ENCODE peak calls at places on chromosomes 1 and 21, in five cellular contexts. X, Z, K, J and Q are unnamed samples.

GRCh38 chr21:41954654-41955499 is 1.1 kb upstream of the C2CD2 start:
- ATAC-seq in J (no peak), Z (no peak), K (no peak), X (no peak), Q (no peak)

GRCh38 chr1:154842635-154843034 is 27.4 kb downstream of the KCNN3 start:
- ATAC-seq in X (no peak), Z (no peak), K (peak; percentile 71), J (no peak), Q (no peak)

GRCh38 chr1:100506221-100506620 is 31.7 kb upstream of the GPR88 start:
- ATAC-seq in K (no peak), Z (no peak), X (no peak), J (no peak), Q (no peak)

GRCh38 chr1:196393282-196393681 is 215.0 kb downstream of the KCNT2 start:
- ATAC-seq in J (no peak), X (no peak), Z (no peak), K (no peak), Q (no peak)

GRCh38 chr1:207240325-207241095 is 81.0 kb upstream of the CD55 start:
- ATAC-seq in J (peak; percentile 28), X (peak; percentile 58), Z (peak; percentile 67), K (no peak), Q (no peak)

GRCh38 chr1:62926681-62927252 is 142.8 kb downstream of the ATG4C start:
- ATAC-seq in K (no peak), J (no peak), X (no peak), Z (no peak), Q (no peak)

GRCh38 chr1:214445201-214445600 is 106.2 kb downstream of the PTPN14 start:
- ATAC-seq in J (no peak), K (peak; percentile 5), X (no peak), Z (peak; percentile 27), Q (no peak)

GRCh38 chr1:214579183-214579582 is 23.8 kb upstream of the CENPF start:
- ATAC-seq in Z (no peak), X (no peak), J (no peak), K (peak; percentile 52), Q (no peak)

GRCh38 chr1:200535605-200536004 is 84.9 kb downstream of the KIF14 start:
- ATAC-seq in X (peak; percentile 75), K (peak; percentile 97), Z (no peak), J (peak; percentile 72), Q (no peak)

GRCh38 chr1:119806489-119806888 is 4.8 kb downstream of the REG4 start:
- ATAC-seq in Z (no peak), X (peak; percentile 49), J (no peak), K (no peak), Q (no peak)

GRCh38 chr1:231139125-231139649 is 22.7 kb upstream of the TRIM67 start:
- ATAC-seq in J (peak; percentile 28), X (no peak), Z (no peak), K (no peak), Q (peak; percentile 46)

GRCh38 chr1:43382027-43382771 is 7.4 kb downstream of the MED8 start:
- ATAC-seq in X (peak; percentile 50), Z (no peak), J (peak; percentile 37), K (no peak), Q (no peak)

GRCh38 chr1:54397090-54397591 is 9.1 kb downstream of the SSBP3 start:
- ATAC-seq in K (no peak), J (peak; percentile 58), X (no peak), Z (no peak), Q (peak; percentile 17)

GRCh38 chr1:53982034-53982761 is 35.8 kb downstream of the LDLRAD1 start:
- ATAC-seq in Z (peak; percentile 79), X (peak; percentile 90), J (peak; percentile 60), K (no peak), Q (peak; percentile 69)

GRCh38 chr1:52368383-52369172 is 2.6 kb upstream of the CC2D1B start:
- ATAC-seq in K (no peak), X (peak; percentile 62), Z (no peak), J (no peak), Q (no peak)

GRCh38 chr1:198298653-198299052 is 141.9 kb downstream of the NEK7 start:
- ATAC-seq in K (no peak), J (no peak), X (no peak), Z (no peak), Q (no peak)

GRCh38 chr1:180911640-180912161 is 996 bp upstream of the KIAA1614 start:
- ATAC-seq in K (peak; percentile 25), Z (peak; percentile 2), X (no peak), J (no peak), Q (peak; percentile 17)
- H3K4me3 ChIP-seq in K (peak overlapping the region; percentile 61), Z (peak overlapping the region; percentile 65), X (no peak overlapping the region), J (no peak overlapping the region), Q (peak overlapping the region; percentile 76)

GRCh38 chr1:241825581-241825980 is 22.4 kb upstream of the EXO1 start:
- ATAC-seq in Z (no peak), X (no peak), J (no peak), K (no peak), Q (no peak)

GRCh38 chr1:241823925-241824324 is 24.1 kb upstream of the EXO1 start:
- ATAC-seq in X (no peak), Z (no peak), J (peak; percentile 82), K (no peak), Q (no peak)

GRCh38 chr1:241822846-241823245 is 25.2 kb upstream of the EXO1 start:
- ATAC-seq in Z (no peak), K (no peak), J (no peak), X (no peak), Q (no peak)

GRCh38 chr1:241828576-241828975 is 19.4 kb upstream of the EXO1 start:
- ATAC-seq in J (peak; percentile 68), X (peak; percentile 52), Z (no peak), K (no peak), Q (no peak)

DNA sequence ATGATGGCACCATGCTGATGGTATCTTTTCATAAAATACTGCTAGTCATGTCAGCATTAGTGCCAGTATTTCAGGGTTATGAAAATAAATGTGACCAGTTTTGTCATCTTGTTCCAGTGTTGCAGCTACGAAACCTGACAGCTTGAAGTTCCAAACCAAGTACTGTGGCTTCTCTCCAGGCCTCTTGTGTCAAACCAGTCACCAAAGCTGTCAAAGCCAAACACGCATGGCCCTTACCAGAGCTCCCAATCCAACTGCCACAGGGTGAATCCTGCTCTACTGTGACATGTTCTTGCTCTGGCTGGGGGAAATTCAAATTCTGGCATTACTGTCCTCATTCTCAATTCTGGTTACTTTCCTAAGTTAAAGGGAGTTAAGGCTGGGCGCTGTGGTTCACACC is 20.7 kb upstream of the EXO1 start:
- ATAC-seq in J (no peak), K (no peak), Z (no peak), X (no peak), Q (no peak)
- TF ChIP-seq EP300 in J (no peak), K (no peak), Z (no peak), X (no peak), Q (no peak)

GRCh38 chr1:37995773-37996379 is 6.1 kb upstream of the SF3A3 start:
- ATAC-seq in K (no peak), J (no peak), Z (peak; percentile 89), X (no peak), Q (peak; percentile 74)
- TF ChIP-seq POLR2AphosphoS5 in K (no peak), J (no peak), Z (peak; percentile 95), X (no peak), Q (peak; percentile 94)

GRCh38 chr1:156104065-156104810 is 10.3 kb upstream of the LMNA start:
- ATAC-seq in J (no peak), K (peak; percentile 44), Z (peak; percentile 81), X (peak; percentile 49), Q (peak; percentile 52)

GRCh38 chr1:156104861-156105546 is 9.5 kb upstream of the LMNA start:
- ATAC-seq in J (peak; percentile 32), K (no peak), X (peak; percentile 40), Z (peak; percentile 54), Q (no peak)

GRCh38 chr1:156103521-156103947 is 11.0 kb upstream of the LMNA start:
- ATAC-seq in K (no peak), J (no peak), X (no peak), Z (peak; percentile 9), Q (peak; percentile 1)

GRCh38 chr1:156101880-156102279 is 12.6 kb upstream of the LMNA start:
- ATAC-seq in K (no peak), J (no peak), X (no peak), Z (no peak), Q (no peak)

GRCh38 chr1:156102634-156103511 is 11.6 kb upstream of the LMNA start:
- ATAC-seq in X (peak; percentile 11), Z (peak; percentile 0), J (no peak), K (no peak), Q (no peak)
- H3K4me3 ChIP-seq in X (no peak overlapping the region), Z (no peak overlapping the region), J (no peak overlapping the region), K (no peak overlapping the region), Q (no peak overlapping the region)

GRCh38 chr1:225998560-225999226 is 450 bp downstream of the SDE2 start:
- ATAC-seq in X (peak; percentile 52), Z (peak; percentile 11), J (peak; percentile 7), K (peak; percentile 5), Q (peak; percentile 5)

GRCh38 chr1:226001088-226001487 is 1.9 kb upstream of the SDE2 start:
- ATAC-seq in J (no peak), K (no peak), Z (no peak), X (no peak), Q (no peak)

GRCh38 chr1:225999912-226000337 is 782 bp upstream of the SDE2 start:
- ATAC-seq in Z (peak; percentile 21), K (peak; percentile 71), X (peak; percentile 11), J (peak; percentile 18), Q (no peak)

GRCh38 chr1:225996946-225997545 is 2.1 kb downstream of the SDE2 start:
- ATAC-seq in X (no peak), K (no peak), J (no peak), Z (no peak), Q (no peak)

DNA sequence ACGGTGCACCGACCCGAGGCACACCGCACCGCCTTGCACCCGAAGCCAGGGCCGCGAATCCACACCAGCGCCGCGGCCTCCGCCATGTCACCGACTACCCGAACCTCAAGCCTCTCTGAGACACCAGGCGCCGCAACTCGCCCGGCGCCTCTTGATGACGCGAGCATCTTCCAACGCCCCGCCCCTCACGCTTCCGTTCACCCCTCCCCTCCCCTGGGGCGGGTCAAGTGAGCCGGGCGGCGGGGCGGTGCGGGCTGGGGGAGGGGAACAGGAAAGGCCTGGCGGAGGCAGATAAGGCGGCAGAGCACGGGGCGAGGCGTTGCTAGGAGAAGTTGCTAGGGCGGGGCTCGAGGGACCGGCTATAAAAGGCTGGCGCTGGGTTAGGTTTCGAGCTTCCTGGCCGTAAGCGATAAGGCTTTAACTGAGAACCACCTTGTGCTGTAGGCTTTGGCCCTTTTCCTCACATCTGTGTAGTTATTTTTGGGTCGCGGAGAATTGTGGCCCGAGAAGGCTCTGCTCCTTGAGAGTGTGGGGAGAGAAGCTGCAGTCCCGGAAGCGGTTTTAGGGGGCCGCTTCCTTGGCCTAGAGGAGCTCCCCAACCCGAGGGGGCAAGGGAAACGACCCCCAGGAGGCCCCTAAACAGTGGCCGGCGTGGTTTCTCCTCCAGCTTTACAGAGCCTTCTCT is at the start of gene SDE2:
- ATAC-seq in X (peak; percentile 93), Z (peak; percentile 98), K (peak; percentile 83), J (peak; percentile 63), Q (peak; percentile 97)
- TF ChIP-seq EP300 in X (no peak), Z (peak; percentile 99), K (no peak), J (peak; percentile 96), Q (no peak)